ENCODE peak calls at places on chromosomes 11 and 22, in six cellular contexts. U, D, P, I, X and Z are unnamed samples.

GRCh38 chr11:19577391-19577831 is 135.2 kb upstream of the NAV2 start:
- DNase-seq in U (no peak), D (peak; percentile 76), P (no peak), I (no peak), X (no peak), Z (no peak)

GRCh38 chr11:279966-280761 is 2.0 kb downstream of the NLRP6 start:
- DNase-seq in U (no peak), D (peak; percentile 40), P (no peak), I (peak; percentile 49), X (no peak), Z (no peak)

GRCh38 chr11:62151737-62152102 is 27.9 kb downstream of the INCENP start:
- DNase-seq in U (no peak), D (no peak), P (no peak), I (no peak), X (no peak), Z (no peak)

GRCh38 chr11:62337682-62338181 is 484 bp downstream of the ASRGL1 start:
- DNase-seq in U (no peak), D (peak; percentile 2), P (no peak), I (no peak), X (no peak), Z (no peak)

GRCh38 chr22:46587067-46587471 is 33.1 kb upstream of the GRAMD4 start:
- DNase-seq in U (no peak), D (no peak), P (no peak), I (no peak), X (no peak), Z (no peak)

GRCh38 chr11:69377029-69377952 is 83.3 kb downstream of the MYEOV start:
- DNase-seq in U (no peak), D (no peak), P (no peak), I (no peak), X (no peak), Z (no peak)

GRCh38 chr22:18077087-18077638 is 627 bp upstream of the PEX26 start:
- DNase-seq in U (no peak), D (no peak), P (no peak), I (no peak), X (no peak), Z (no peak)

GRCh38 chr22:19889951-19890350 is 35.3 kb upstream of the GNB1L start:
- DNase-seq in U (no peak), D (no peak), P (no peak), I (no peak), X (no peak), Z (no peak)

GRCh38 chr11:117039897-117040296 is 58.3 kb downstream of the SIK3 start:
- DNase-seq in U (no peak), D (no peak), P (no peak), I (no peak), X (no peak), Z (no peak)

GRCh38 chr22:37631448-37632173 is 7.9 kb upstream of the SH3BP1 start:
- DNase-seq in U (no peak), D (no peak), P (no peak), I (no peak), X (no peak), Z (no peak)

GRCh38 chr11:92556435-92556834 is 331.8 kb downstream of the FAT3 start:
- DNase-seq in U (no peak), D (peak; percentile 8), P (no peak), I (no peak), X (no peak), Z (peak; percentile 14)

GRCh38 chr11:77865805-77866204 is 44.9 kb downstream of the AAMDC start:
- DNase-seq in U (no peak), D (peak; percentile 36), P (no peak), I (no peak), X (no peak), Z (peak; percentile 27)

GRCh38 chr11:57224537-57224936 is 12.5 kb downstream of the APLNR start:
- DNase-seq in U (no peak), D (no peak), P (no peak), I (no peak), X (no peak), Z (no peak)

GRCh38 chr11:46272816-46273427 is 4.5 kb upstream of the CREB3L1 start:
- DNase-seq in U (no peak), D (peak; percentile 83), P (no peak), I (no peak), X (no peak), Z (peak; percentile 77)

GRCh38 chr22:28018461-28018927 is 99.4 kb upstream of the PITPNB start:
- DNase-seq in U (no peak), D (no peak), P (no peak), I (no peak), X (no peak), Z (no peak)

GRCh38 chr11:44911031-44911814 is 39.5 kb downstream of the TP53I11 start:
- DNase-seq in U (peak; percentile 59), D (peak; percentile 87), P (peak; percentile 25), I (peak; percentile 71), X (peak; percentile 88), Z (peak; percentile 66)